ENCODE peak calls at places on chromosomes 11 and 22, in eight cellular contexts. J, U, P, E, Y, V, M and F are unnamed samples.
A peak's percentile ranks its signal among the peaks of the same experiment; 100 is the strongest.

GRCh38 chr11:58135171-58135570 is 9.8 kb upstream of the OR9I1 start:
- DNase-seq in J (no peak), U (no peak), P (no peak), E (no peak), Y (no peak), V (no peak), M (no peak), F (no peak)

GRCh38 chr11:7651700-7652099 is 21.6 kb downstream of the CYB5R2 start:
- DNase-seq in J (no peak), U (no peak), P (no peak), E (no peak), Y (no peak), V (no peak), M (no peak), F (no peak)

GRCh38 chr11:122140535-122140934 is 24.5 kb upstream of the BLID start:
- DNase-seq in J (no peak), U (peak; percentile 92), P (no peak), E (peak; percentile 75), Y (no peak), V (no peak), M (peak; percentile 78), F (no peak)

GRCh38 chr11:34284836-34285235 is 73.0 kb downstream of the ABTB2 start:
- DNase-seq in J (no peak), U (no peak), P (no peak), E (no peak), Y (peak; percentile 67), V (no peak), M (no peak), F (no peak)

GRCh38 chr11:109076870-109077269 is 345.1 kb upstream of the C11orf87 start:
- DNase-seq in J (no peak), U (no peak), P (no peak), E (no peak), Y (no peak), V (no peak), M (no peak), F (no peak)

GRCh38 chr22:35549338-35549737 is 8.7 kb downstream of the RASD2 start:
- DNase-seq in J (no peak), U (no peak), P (no peak), E (no peak), Y (no peak), V (no peak), M (no peak), F (no peak)

GRCh38 chr11:113338730-113339129 is 24.3 kb downstream of the TTC12 start:
- DNase-seq in J (no peak), U (no peak), P (no peak), E (no peak), Y (no peak), V (no peak), M (no peak), F (no peak)

GRCh38 chr22:26681395-26681821 is 24.0 kb downstream of the MIAT start:
- DNase-seq in J (no peak), U (peak; percentile 87), P (no peak), E (peak; percentile 41), Y (no peak), V (no peak), M (no peak), F (no peak)

GRCh38 chr11:102603576-102603975 is 21.6 kb downstream of the MMP20 start:
- DNase-seq in J (no peak), U (no peak), P (no peak), E (peak; percentile 46), Y (no peak), V (no peak), M (no peak), F (no peak)

GRCh38 chr11:118924591-118925585 is 838 bp downstream of the BCL9L start:
- DNase-seq in J (peak; percentile 73), U (peak; percentile 54), P (no peak), E (no peak), Y (peak; percentile 29), V (no peak), M (no peak), F (peak; percentile 77)

GRCh38 chr11:27233654-27234042 is 129.4 kb downstream of the CCDC34 start:
- DNase-seq in J (no peak), U (no peak), P (no peak), E (no peak), Y (no peak), V (no peak), M (no peak), F (no peak)

GRCh38 chr11:105100206-105100605 is 39.4 kb downstream of the CARD18 start:
- DNase-seq in J (no peak), U (peak; percentile 16), P (no peak), E (no peak), Y (no peak), V (no peak), M (no peak), F (no peak)

GRCh38 chr22:39117585-39118191 is 20.6 kb downstream of the APOBEC3H start:
- DNase-seq in J (peak; percentile 85), U (peak; percentile 53), P (peak; percentile 47), E (peak; percentile 23), Y (peak; percentile 27), V (no peak), M (no peak), F (no peak)

GRCh38 chr22:19615001-19615461 is 90.8 kb upstream of the CLDN5 start:
- DNase-seq in J (no peak), U (no peak), P (no peak), E (no peak), Y (no peak), V (no peak), M (no peak), F (no peak)

GRCh38 chr11:105740164-105740903 is 130.5 kb downstream of the GRIA4 start:
- DNase-seq in J (no peak), U (no peak), P (no peak), E (no peak), Y (no peak), V (no peak), M (no peak), F (no peak)

GRCh38 chr22:26860233-26860765 is 202.9 kb downstream of the MIAT start:
- DNase-seq in J (no peak), U (no peak), P (no peak), E (no peak), Y (no peak), V (no peak), M (no peak), F (no peak)

GRCh38 chr11:105000167-105000566 is 22.8 kb downstream of the CASP5 start:
- DNase-seq in J (no peak), U (peak; percentile 29), P (no peak), E (peak; percentile 16), Y (no peak), V (no peak), M (peak; percentile 2), F (no peak)

GRCh38 chr22:44405661-44406060 is 92.4 kb downstream of the RTL6 start:
- DNase-seq in J (no peak), U (no peak), P (no peak), E (no peak), Y (no peak), V (no peak), M (no peak), F (no peak)

GRCh38 chr11:83310718-83311117 is 24.6 kb upstream of the CCDC90B start:
- DNase-seq in J (no peak), U (no peak), P (no peak), E (no peak), Y (no peak), V (no peak), M (no peak), F (no peak)

GRCh38 chr22:43485717-43486116 is 73.9 kb downstream of the MPPED1 start:
- DNase-seq in J (no peak), U (no peak), P (no peak), E (no peak), Y (no peak), V (no peak), M (no peak), F (no peak)

GRCh38 chr11:61947486-61948210 is 2.5 kb upstream of the BEST1 start:
- DNase-seq in J (peak; percentile 90), U (peak; percentile 89), P (peak; percentile 37), E (peak; percentile 66), Y (peak; percentile 71), V (peak; percentile 95), M (peak; percentile 81), F (peak; percentile 83)